ENCODE peak calls at places on chromosome 17, in seven cellular contexts. F, D, E, I, H, K and M are unnamed samples.

GRCh38 chr17:55263565-55264272 is 1.0 kb upstream of the HLF start:
- DNase-seq in D (no peak), K (peak), E (no peak), F (no peak), H (no peak), I (no peak), M (no peak)

GRCh38 chr17:58092101-58092796 is 9.0 kb downstream of the DYNLL2 start:
- DNase-seq in I (no peak), D (no peak), K (peak), F (no peak), H (no peak), E (no peak), M (no peak)

GRCh38 chr17:37610971-37611370 is 1.8 kb upstream of the SYNRG start:
- DNase-seq in K (no peak), I (no peak), F (no peak), H (no peak), E (no peak), D (peak), M (no peak)

GRCh38 chr17:2400877-2401425 is at the start of gene MNT:
- DNase-seq in I (no peak), D (peak), F (peak), H (peak), K (peak), E (peak), M (peak)

GRCh38 chr17:68228817-68229570 is 18.8 kb upstream of the AMZ2 start:
- DNase-seq in I (no peak), D (no peak), F (no peak), E (no peak), H (no peak), K (no peak), M (no peak)

GRCh38 chr17:57538730-57539456 is 206.2 kb downstream of the CCDC182 start:
- DNase-seq in H (no peak), F (no peak), I (no peak), D (no peak), E (no peak), K (no peak), M (no peak)

GRCh38 chr17:75260679-75261335 is 599 bp downstream of the GGA3 start:
- DNase-seq in D (peak), E (no peak), H (no peak), F (peak), K (no peak), I (no peak), M (no peak)

GRCh38 chr17:70217571-70217970 is 48.2 kb downstream of the KCNJ2 start:
- DNase-seq in D (no peak), K (no peak), F (no peak), E (no peak), I (no peak), H (no peak), M (no peak)

GRCh38 chr17:76538941-76539340 is 903 bp upstream of the PRCD start:
- DNase-seq in K (no peak), H (no peak), D (no peak), I (no peak), E (no peak), F (no peak), M (no peak)

GRCh38 chr17:31373150-31374082 is 18.1 kb upstream of the RAB11FIP4 start:
- DNase-seq in I (peak), D (peak), F (peak), H (peak), K (no peak), E (no peak), M (peak)

GRCh38 chr17:32123782-32124181 is 18.5 kb upstream of the RHOT1 start:
- DNase-seq in F (no peak), D (no peak), E (no peak), K (no peak), H (peak), I (no peak), M (no peak)

GRCh38 chr17:55660171-55660886 is 62.3 kb downstream of the TMEM100 start:
- DNase-seq in I (peak), D (peak), F (no peak), H (peak), K (no peak), E (no peak), M (peak)

GRCh38 chr17:66468241-66469087 is 166.1 kb downstream of the PRKCA start:
- DNase-seq in H (no peak), F (peak), D (peak), K (no peak), E (peak), I (no peak), M (no peak)

GRCh38 chr17:40978752-40979151 is 5.4 kb downstream of the KRT40 start:
- DNase-seq in I (no peak), E (no peak), K (no peak), H (no peak), F (no peak), D (no peak), M (no peak)

GRCh38 chr17:12769981-12770380 is 19.3 kb upstream of the ARHGAP44 start:
- DNase-seq in D (peak), H (no peak), E (no peak), K (no peak), I (no peak), F (no peak), M (no peak)

GRCh38 chr17:48187867-48188608 is 80.5 kb downstream of the SNX11 start:
- DNase-seq in K (no peak), D (no peak), F (no peak), H (no peak), I (no peak), E (no peak), M (no peak)

GRCh38 chr17:7717756-7718350 is 309 bp downstream of the DNAH2 start:
- DNase-seq in F (no peak), E (no peak), I (no peak), K (no peak), D (peak), H (peak), M (no peak)

GRCh38 chr17:14604920-14605599 is 304.2 kb downstream of the HS3ST3B1 start:
- DNase-seq in D (no peak), K (no peak), E (no peak), H (no peak), I (no peak), F (no peak), M (no peak)

GRCh38 chr17:68732301-68732749 is 131.2 kb upstream of the FAM20A start:
- DNase-seq in F (no peak), K (no peak), E (no peak), H (no peak), I (no peak), D (peak), M (no peak)

GRCh38 chr17:64147110-64148016 is 17.4 kb upstream of the ERN1 start:
- DNase-seq in K (no peak), D (peak), I (no peak), H (peak), F (peak), E (no peak), M (peak)

GRCh38 chr17:74128456-74128855 is 75.0 kb upstream of the RPL38 start:
- DNase-seq in H (no peak), I (no peak), E (no peak), F (no peak), K (no peak), D (no peak), M (no peak)

GRCh38 chr17:81859906-81860755 is at the start of gene P4HB:
- DNase-seq in E (peak), D (peak), H (no peak), K (peak), F (no peak), I (no peak), M (no peak)

GRCh38 chr17:37107406-37108083 is 158.8 kb downstream of the AATF start:
- DNase-seq in H (peak), I (no peak), K (no peak), E (no peak), D (peak), F (no peak), M (no peak)

GRCh38 chr17:64028874-64029464 is 8.5 kb upstream of the ICAM2 start:
- DNase-seq in I (no peak), E (peak), H (peak), F (peak), D (peak), K (peak), M (peak)

GRCh38 chr17:58788199-58788598 is 32.5 kb downstream of the PPM1E start:
- DNase-seq in I (no peak), D (no peak), F (no peak), K (no peak), E (no peak), H (no peak), M (no peak)

GRCh38 chr17:41496803-41497484 is 7.2 kb upstream of the KRT36 start:
- DNase-seq in K (peak), D (peak), F (peak), E (peak), H (peak), I (no peak), M (peak)

GRCh38 chr17:13931111-13931526 is 138.2 kb upstream of the COX10 start:
- DNase-seq in F (peak), K (no peak), H (peak), E (no peak), I (no peak), D (peak), M (no peak)

GRCh38 chr17:59332890-59333377 is 1.5 kb downstream of the YPEL2 start:
- DNase-seq in K (no peak), E (no peak), H (peak), I (no peak), F (peak), D (peak), M (no peak)

DNA sequence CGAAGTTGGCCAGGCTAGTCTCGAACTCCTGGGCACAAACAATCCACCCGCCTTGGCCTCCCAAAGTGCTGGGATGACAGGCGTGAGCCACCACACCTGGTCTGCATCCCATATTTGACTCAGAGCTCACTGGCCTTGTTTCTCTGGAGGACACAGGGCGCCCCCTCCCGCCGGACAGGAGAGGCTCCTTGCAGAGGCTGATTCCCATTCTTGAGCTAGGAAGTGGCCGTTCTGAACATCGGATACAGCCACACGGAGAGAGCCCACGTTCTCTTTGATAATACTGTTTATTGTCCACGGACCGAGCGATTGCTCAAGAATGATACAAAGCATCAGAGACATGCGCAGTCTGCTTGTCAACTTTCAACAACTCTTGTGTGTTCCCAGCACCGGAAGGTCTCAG is 12.1 kb upstream of the USP36 start:
- DNase-seq in E (no peak), D (no peak), F (peak), K (peak), I (no peak), H (peak), M (no peak)
- TF ChIP-seq EZH2 in E (no peak), D (no peak), F (no peak), K (no peak), I (no peak), H (no peak), M (no peak)

DNA sequence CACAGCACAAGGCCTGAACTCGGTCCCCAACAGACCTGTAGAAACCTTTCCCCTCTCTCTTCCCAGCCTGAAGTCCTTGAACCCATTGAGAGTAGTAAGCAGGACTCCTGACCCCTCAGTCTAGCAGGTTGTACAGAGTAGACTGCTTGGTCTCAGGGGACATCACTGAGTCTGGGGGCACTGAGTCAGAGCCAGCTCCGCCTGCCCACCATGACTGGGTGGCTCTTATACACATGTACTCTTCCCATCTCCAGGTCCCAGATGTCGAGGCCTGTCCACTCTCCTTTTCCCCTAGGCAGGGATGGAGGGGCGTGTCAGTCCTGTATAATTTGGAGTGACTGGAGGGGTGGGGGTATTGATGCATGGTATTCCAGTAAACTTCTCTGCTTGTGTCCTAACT is 23.5 kb downstream of the LIG3 start:
- DNase-seq in K (no peak), E (no peak), D (no peak), F (no peak), H (no peak), I (no peak), M (no peak)
- H3K27ac ChIP-seq in K (no peak), E (no peak), D (no peak), F (no peak), H (no peak), I (no peak), M (no peak)

GRCh38 chr17:16380640-16381495 is at the start of gene UBB:
- DNase-seq in F (peak), E (peak), K (peak), D (peak), H (peak), I (peak), M (peak)
- H3K4me3 ChIP-seq in F (peak), E (peak), K (peak), D (peak), H (peak), I (peak), M (peak)

GRCh38 chr17:77697480-77698400 is 260.8 kb upstream of the TNRC6C start:
- DNase-seq in I (no peak), E (no peak), H (no peak), D (no peak), F (no peak), K (peak), M (no peak)

GRCh38 chr17:77698903-77699615 is 259.4 kb upstream of the TNRC6C start:
- DNase-seq in D (no peak), F (no peak), K (peak), E (no peak), H (no peak), I (no peak), M (no peak)

GRCh38 chr17:77696151-77696719 is 262.3 kb upstream of the TNRC6C start:
- DNase-seq in F (no peak), K (no peak), E (no peak), D (no peak), H (no peak), I (no peak), M (no peak)

GRCh38 chr17:77695386-77695785 is 263.1 kb upstream of the TNRC6C start:
- DNase-seq in D (no peak), E (no peak), I (no peak), F (no peak), K (no peak), H (no peak), M (no peak)

DNA sequence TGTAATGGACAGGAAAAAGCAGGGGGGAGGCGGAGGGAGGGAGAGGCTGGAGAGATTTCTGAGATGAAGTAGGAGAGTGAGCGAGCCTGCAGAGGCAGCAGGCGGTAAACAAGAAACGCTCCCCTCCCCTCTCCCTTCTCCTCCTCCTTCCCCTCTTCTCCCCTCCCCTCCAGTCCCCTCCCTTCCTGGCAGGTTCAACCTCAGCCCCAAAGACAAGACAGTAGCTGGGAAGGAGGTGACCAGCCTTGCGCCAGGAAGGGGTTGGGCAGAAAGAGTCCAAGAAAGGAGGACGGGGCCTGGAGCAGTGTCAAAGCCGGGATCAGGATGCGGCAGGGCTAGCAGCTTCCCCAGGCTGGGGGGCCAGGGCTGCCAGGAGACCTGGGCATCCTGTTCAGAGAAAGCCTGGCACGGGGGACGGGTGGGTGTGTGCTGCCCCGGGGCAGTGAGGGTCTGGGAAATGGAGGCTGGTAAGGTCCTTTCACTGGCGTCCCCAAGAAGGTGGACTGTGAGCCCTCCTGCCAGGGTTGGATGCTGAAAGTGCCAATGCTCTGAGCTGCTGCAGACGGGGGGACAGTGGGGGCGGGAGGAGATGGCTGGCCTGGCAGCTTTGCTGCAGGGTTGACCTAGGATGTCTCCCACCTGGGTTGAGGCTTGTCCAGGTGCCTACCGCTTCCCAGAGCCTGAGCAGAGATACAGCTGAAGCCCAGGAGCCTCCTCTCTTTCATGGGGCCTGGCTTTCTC is 261.6 kb upstream of the TNRC6C start:
- DNase-seq in F (no peak), I (no peak), H (no peak), E (no peak), K (peak), D (no peak), M (no peak)
- TF ChIP-seq EZH2 in F (peak), I (no peak), H (no peak), E (no peak), K (no peak), D (no peak), M (no peak)

GRCh38 chr17:79841369-79842135 is 2.3 kb upstream of the CBX4 start:
- DNase-seq in F (no peak), K (peak), H (no peak), I (no peak), E (no peak), D (no peak), M (no peak)

GRCh38 chr17:79840989-79841286 is 1.7 kb upstream of the CBX4 start:
- DNase-seq in E (no peak), I (no peak), D (no peak), K (no peak), F (no peak), H (no peak), M (no peak)

GRCh38 chr17:79838541-79839274 is 532 bp downstream of the CBX4 start:
- DNase-seq in F (peak), K (peak), D (peak), H (peak), I (no peak), E (peak), M (peak)

GRCh38 chr17:79839363-79840203 is at the start of gene CBX4:
- DNase-seq in E (peak), D (peak), F (peak), K (peak), I (no peak), H (peak), M (peak)

DNA sequence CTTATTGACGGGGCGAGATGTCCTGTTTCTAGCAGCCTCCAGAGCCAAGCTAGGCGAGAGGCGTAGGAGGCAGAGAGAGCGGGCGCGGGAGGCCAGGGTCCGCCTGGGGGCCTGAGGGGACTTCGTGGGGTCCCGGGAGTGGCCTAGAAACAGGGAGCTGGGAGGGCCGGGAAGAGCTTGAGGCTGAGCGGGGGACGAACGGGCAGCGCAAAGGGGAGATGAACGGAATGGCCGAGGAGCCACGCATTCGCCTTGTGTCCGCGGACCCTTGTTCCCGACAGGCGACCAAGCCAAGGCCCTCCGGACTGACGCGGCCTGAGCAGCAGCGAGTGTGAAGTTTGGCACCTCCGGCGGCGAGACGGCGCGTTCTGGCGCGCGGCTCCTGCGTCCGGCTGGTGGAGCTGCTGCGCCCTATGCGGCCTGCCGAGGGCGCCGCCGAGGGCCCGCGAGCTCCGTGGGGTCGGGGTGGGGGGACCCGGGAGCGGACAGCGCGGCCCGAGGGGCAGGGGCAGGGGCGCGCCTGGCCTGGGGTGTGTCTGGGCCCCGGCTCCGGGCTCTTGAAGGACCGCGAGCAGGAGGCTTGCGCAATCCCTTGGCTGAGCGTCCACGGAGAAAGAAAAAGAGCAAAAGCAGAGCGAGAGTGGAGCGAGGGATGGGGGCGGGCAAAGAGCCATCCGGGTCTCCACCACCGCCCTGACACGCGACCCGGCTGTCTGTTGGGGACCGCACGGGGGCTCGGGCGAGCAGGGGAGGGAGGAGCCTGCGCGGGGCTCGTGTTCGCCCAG is 1.2 kb upstream of the CBX4 start:
- DNase-seq in H (peak), K (peak), I (no peak), E (peak), F (no peak), D (peak), M (peak)
- H3K27ac ChIP-seq in H (no peak), K (no peak), I (peak), E (peak), F (no peak), D (peak), M (no peak)

GRCh38 chr17:49388290-49388640 is 26.2 kb upstream of the ZNF652 start:
- DNase-seq in I (no peak), F (no peak), E (no peak), K (no peak), H (no peak), D (no peak), M (no peak)

GRCh38 chr17:49386373-49386772 is 24.3 kb upstream of the ZNF652 start:
- DNase-seq in H (no peak), F (no peak), I (no peak), D (no peak), K (no peak), E (no peak), M (no peak)

GRCh38 chr17:49384962-49385361 is 22.9 kb upstream of the ZNF652 start:
- DNase-seq in D (no peak), E (no peak), H (no peak), I (no peak), K (no peak), F (no peak), M (no peak)

GRCh38 chr17:49388692-49389513 is 25.8 kb downstream of the PHB1 start:
- DNase-seq in E (no peak), D (peak), K (no peak), H (peak), I (no peak), F (peak), M (no peak)

GRCh38 chr17:49387374-49388289 is 25.6 kb upstream of the ZNF652 start:
- DNase-seq in K (no peak), D (no peak), F (no peak), I (no peak), H (no peak), E (no peak), M (no peak)
- H3K4me3 ChIP-seq in K (no peak), D (no peak), F (no peak), I (no peak), H (no peak), E (no peak), M (no peak)

GRCh38 chr17:11245187-11245586 is 4.2 kb downstream of the SHISA6 start:
- DNase-seq in K (no peak), F (no peak), H (no peak), D (no peak), I (peak), E (no peak), M (peak)
- TF ChIP-seq EZH2 in K (no peak), F (no peak), H (no peak), D (no peak), I (no peak), E (no peak), M (no peak)

GRCh38 chr17:72518333-72518732 is 397.5 kb downstream of the SOX9 start:
- DNase-seq in K (no peak), H (no peak), F (no peak), E (no peak), D (no peak), I (no peak), M (no peak)

GRCh38 chr17:72520665-72521303 is 400.0 kb downstream of the SOX9 start:
- DNase-seq in D (no peak), E (no peak), H (no peak), I (no peak), K (no peak), F (no peak), M (no peak)

GRCh38 chr17:72519598-72519936 is 398.7 kb downstream of the SOX9 start:
- DNase-seq in F (no peak), D (no peak), I (no peak), K (no peak), E (no peak), H (no peak), M (no peak)

GRCh38 chr17:72517413-72518237 is 396.8 kb downstream of the SOX9 start:
- DNase-seq in K (no peak), I (no peak), F (no peak), H (no peak), E (no peak), D (no peak), M (no peak)

GRCh38 chr17:72518810-72519597 is 398.2 kb downstream of the SOX9 start:
- DNase-seq in D (no peak), E (no peak), F (peak), K (no peak), H (no peak), I (no peak), M (no peak)
- H3K27ac ChIP-seq in D (no peak), E (no peak), F (peak), K (no peak), H (no peak), I (no peak), M (no peak)

GRCh38 chr17:50636145-50636803 is 1.6 kb downstream of the ABCC3 start:
- DNase-seq in E (no peak), I (no peak), K (no peak), H (no peak), D (no peak), F (no peak), M (no peak)
- H3K4me3 ChIP-seq in E (peak), I (no peak), K (no peak), H (no peak), D (peak), F (peak), M (no peak)